ENCODE peak calls at places on chromosomes 11 and 22, in five cellular contexts. Z, K, S, P and D are unnamed samples.

GRCh38 chr11:57072640-57073039 is 83.9 kb downstream of the OR5AK2 start:
- DNase-seq in Z (peak), K (no peak), S (no peak), P (no peak), D (no peak)

GRCh38 chr11:67665537-67666302 is 8.7 kb downstream of the ALDH3B2 start:
- DNase-seq in Z (no peak), K (no peak), S (no peak), P (no peak), D (no peak)

GRCh38 chr11:90288207-90288821 is 65.5 kb upstream of the CHORDC1 start:
- DNase-seq in Z (no peak), K (no peak), S (peak), P (no peak), D (peak)

GRCh38 chr11:17979770-17980371 is 33.0 kb downstream of the SERGEF start:
- DNase-seq in Z (no peak), K (no peak), S (peak), P (no peak), D (no peak)

GRCh38 chr11:64858467-64859401 is 14.3 kb upstream of the CDC42BPG start:
- DNase-seq in Z (no peak), K (peak), S (peak), P (peak), D (no peak)

GRCh38 chr22:41481131-41481830 is 12.4 kb downstream of the ACO2 start:
- DNase-seq in Z (no peak), K (no peak), S (no peak), P (no peak), D (no peak)

GRCh38 chr22:46079861-46080821 is 70.2 kb upstream of the PPARA start:
- DNase-seq in Z (no peak), K (no peak), S (no peak), P (no peak), D (no peak)

GRCh38 chr11:1938343-1939005 is 8.7 kb upstream of the MRPL23 start:
- DNase-seq in Z (no peak), K (no peak), S (no peak), P (no peak), D (no peak)

GRCh38 chr11:33976351-33977199 is 75.0 kb upstream of the CAPRIN1 start:
- DNase-seq in Z (no peak), K (no peak), S (no peak), P (no peak), D (no peak)

GRCh38 chr11:59429924-59430516 is 3.8 kb upstream of the OR5A2 start:
- DNase-seq in Z (peak), K (no peak), S (peak), P (no peak), D (peak)

GRCh38 chr11:64237484-64237951 is 3.1 kb downstream of the VEGFB start:
- DNase-seq in Z (no peak), K (no peak), S (no peak), P (no peak), D (no peak)

GRCh38 chr11:123587044-123587443 is 67.4 kb downstream of the SCN3B start:
- DNase-seq in Z (no peak), K (no peak), S (no peak), P (no peak), D (no peak)

GRCh38 chr11:77175021-77175842 is 47.2 kb downstream of the MYO7A start:
- DNase-seq in Z (no peak), K (no peak), S (no peak), P (no peak), D (peak)